ENCODE peak calls at places on chromosomes 1 and 21, in eight cellular contexts. Y is epithelial cell of proximal tubule, H is Panc1, X is PC-3, Z is fibroblast of lung, L is AG10803, V is cardiac fibroblast, Q is coronary artery. U is an unnamed sample.

GRCh38 chr1:244497805-244498204 is 36.7 kb downstream of the CATSPERE start:
- DNase-seq in Y (no peak), H (no peak), X (peak; percentile 44), Z (no peak), L (no peak), V (no peak), Q (no peak), U (no peak)

GRCh38 chr1:68963353-68963752 is 466.5 kb upstream of the DEPDC1 start:
- DNase-seq in Y (no peak), H (no peak), X (no peak), Z (no peak), L (no peak), V (no peak), Q (no peak), U (no peak)

GRCh38 chr1:42971848-42972291 is 13.2 kb upstream of the SLC2A1 start:
- DNase-seq in Y (no peak), H (no peak), X (no peak), Z (peak; percentile 91), L (peak; percentile 95), V (peak; percentile 80), Q (no peak), U (peak; percentile 74)

GRCh38 chr1:28921286-28921869 is 7.0 kb downstream of the EPB41 start:
- DNase-seq in Y (no peak), H (no peak), X (peak; percentile 32), Z (no peak), L (no peak), V (no peak), Q (no peak), U (no peak)

GRCh38 chr1:25731626-25732370 is 68.2 kb upstream of the SELENON start:
- DNase-seq in Y (no peak), H (no peak), X (no peak), Z (no peak), L (no peak), V (no peak), Q (no peak), U (no peak)

GRCh38 chr21:45592626-45593134 is 50.4 kb upstream of the SLC19A1 start:
- DNase-seq in Y (no peak), H (no peak), X (no peak), Z (no peak), L (no peak), V (no peak), Q (peak; percentile 45), U (no peak)

GRCh38 chr1:10980094-10980577 is 32.3 kb upstream of the TARDBP start:
- DNase-seq in Y (no peak), H (no peak), X (peak; percentile 76), Z (peak; percentile 67), L (peak; percentile 93), V (peak; percentile 91), Q (peak; percentile 89), U (no peak)

GRCh38 chr1:154469844-154470417 is 32.1 kb upstream of the TDRD10 start:
- DNase-seq in Y (no peak), H (no peak), X (no peak), Z (no peak), L (no peak), V (no peak), Q (no peak), U (no peak)

GRCh38 chr1:178644308-178645120 is 80.5 kb upstream of the RALGPS2 start:
- DNase-seq in Y (no peak), H (no peak), X (no peak), Z (peak; percentile 71), L (no peak), V (peak; percentile 78), Q (no peak), U (no peak)

GRCh38 chr1:35560256-35561225 is 2.9 kb downstream of the NCDN start:
- DNase-seq in Y (no peak), H (no peak), X (no peak), Z (no peak), L (peak; percentile 43), V (no peak), Q (no peak), U (no peak)

GRCh38 chr1:62989497-62989896 is 205.6 kb downstream of the ATG4C start:
- DNase-seq in Y (no peak), H (no peak), X (peak; percentile 30), Z (no peak), L (no peak), V (no peak), Q (no peak), U (no peak)
- TF ChIP-seq CTCF in Y (peak; percentile 73), H (peak; percentile 35), X (peak; percentile 57), Z (no peak), L (no peak), V (no peak), Q (no peak), U (no peak)

GRCh38 chr1:40820911-40821693 is 37.5 kb downstream of the KCNQ4 start:
- DNase-seq in Y (no peak), H (no peak), X (no peak), Z (no peak), L (no peak), V (no peak), Q (no peak), U (no peak)

GRCh38 chr1:40818264-40818961 is 34.8 kb downstream of the KCNQ4 start:
- DNase-seq in Y (no peak), H (no peak), X (no peak), Z (peak; percentile 5), L (peak; percentile 4), V (peak; percentile 38), Q (no peak), U (no peak)

GRCh38 chr1:40820251-40820797 is 36.7 kb downstream of the KCNQ4 start:
- DNase-seq in Y (no peak), H (no peak), X (no peak), Z (no peak), L (no peak), V (peak; percentile 17), Q (no peak), U (no peak)

GRCh38 chr1:40817791-40818263 is 34.2 kb downstream of the KCNQ4 start:
- DNase-seq in Y (no peak), H (no peak), X (no peak), Z (no peak), L (no peak), V (no peak), Q (no peak), U (no peak)

DNA sequence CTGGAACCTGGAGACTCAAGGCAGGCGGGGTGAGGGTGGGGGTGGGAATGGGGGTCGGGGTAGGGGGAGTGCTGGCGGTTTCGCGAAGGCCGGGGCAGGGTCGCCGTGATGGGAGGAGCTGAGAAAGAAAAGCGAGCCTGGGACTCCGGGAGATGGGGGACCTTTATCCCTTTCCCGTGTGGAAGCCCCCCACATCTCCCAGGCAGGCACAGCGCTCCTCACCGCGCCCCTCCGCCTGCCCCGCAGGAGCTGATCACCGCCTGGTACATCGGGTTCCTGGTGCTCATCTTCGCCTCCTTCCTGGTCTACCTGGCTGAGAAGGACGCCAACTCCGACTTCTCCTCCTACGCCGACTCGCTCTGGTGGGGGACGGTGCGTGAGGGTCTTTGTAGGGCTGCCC is 35.5 kb downstream of the KCNQ4 start:
- DNase-seq in Y (no peak), H (no peak), X (no peak), Z (no peak), L (no peak), V (no peak), Q (no peak), U (no peak)
- H3K4me3 ChIP-seq in Y (no peak overlapping the region), H (no peak overlapping the region), X (no peak overlapping the region), Z (no peak overlapping the region), L (no peak overlapping the region), V (no peak overlapping the region), Q (peak overlapping the region; percentile 67), U (peak overlapping the region; percentile 1)

DNA sequence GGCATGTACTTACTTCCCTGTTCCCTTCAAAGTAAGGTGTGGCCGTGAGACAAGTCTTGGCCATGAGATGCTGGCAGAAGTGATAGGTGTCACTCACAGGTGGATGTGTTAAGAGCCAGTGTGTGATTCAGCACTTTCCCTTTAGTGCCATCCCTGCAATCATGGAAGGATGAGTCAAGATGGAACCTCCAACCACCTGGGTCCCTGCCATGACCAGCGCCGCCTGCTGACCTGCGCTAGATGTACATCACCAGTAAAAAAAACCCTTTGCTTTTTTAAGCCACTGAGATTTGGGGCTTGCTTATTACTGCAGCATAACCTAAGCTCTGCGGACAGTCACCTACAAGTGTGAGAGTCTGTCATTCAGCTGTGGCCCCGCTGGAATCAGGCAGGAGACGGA is 71.7 kb downstream of the TOMM20 start:
- DNase-seq in Y (no peak), H (no peak), X (peak; percentile 17), Z (no peak), L (no peak), V (no peak), Q (no peak), U (no peak)
- TF ChIP-seq CTCF in Y (no peak), H (no peak), X (peak; percentile 31), Z (no peak), L (no peak), V (no peak), Q (no peak), U (no peak)

GRCh38 chr1:224928906-224929305 is 569 bp upstream of the DNAH14 start:
- DNase-seq in Y (no peak), H (no peak), X (no peak), Z (no peak), L (no peak), V (no peak), Q (no peak), U (no peak)
- H3K4me3 ChIP-seq in Y (peak overlapping the region; percentile 68), H (peak overlapping the region; percentile 80), X (peak overlapping the region; percentile 81), Z (peak overlapping the region; percentile 65), L (no peak overlapping the region), V (no peak overlapping the region), Q (peak overlapping the region; percentile 75), U (peak overlapping the region; percentile 61)

DNA sequence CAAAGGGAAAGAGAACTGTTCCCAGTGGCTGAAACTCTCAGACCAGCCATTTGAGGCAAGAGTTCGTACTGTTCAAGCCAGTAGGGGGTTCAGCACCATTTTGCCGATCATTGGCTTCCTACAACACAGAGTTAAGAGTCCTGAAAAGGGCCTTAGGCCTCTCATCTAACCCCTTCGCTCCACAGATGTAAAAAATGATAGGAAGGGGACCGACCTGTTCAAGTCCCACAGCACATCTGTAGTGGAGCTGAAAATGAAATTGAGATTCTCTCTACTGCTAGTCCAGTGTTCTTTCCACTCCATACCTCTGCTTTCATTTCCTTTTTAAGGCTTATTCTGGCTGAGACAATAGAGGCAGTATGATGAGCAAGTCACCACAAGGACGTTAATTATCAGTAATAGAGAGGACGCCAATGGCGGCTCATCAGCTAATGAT is 1.1 kb downstream of the DDR2 start:
- DNase-seq in Y (no peak), H (no peak), X (no peak), Z (peak; percentile 70), L (no peak), V (peak; percentile 70), Q (no peak), U (no peak)
- TF ChIP-seq CTCF in Y (no peak), H (no peak), X (no peak), Z (peak; percentile 32), L (peak; percentile 38), V (peak; percentile 36), Q (no peak), U (peak; percentile 33)

U was measured in AG04449.